ENCODE peak calls at places on chromosomes 1 and 21, in five cellular contexts. R is PC-3, N is uterus, Z is choroid plexus epithelial cell, P is foreskin fibroblast. J is an unnamed sample.

GRCh38 chr1:240310226-240310925 is 218.7 kb downstream of the FMN2 start:
- DNase-seq in R (peak; percentile 68), N (no peak), Z (peak; percentile 63), P (peak; percentile 81), J (peak; percentile 71)

GRCh38 chr1:150550222-150551048 is 1.2 kb downstream of the ADAMTSL4 start:
- DNase-seq in R (no peak), N (peak; percentile 72), Z (no peak), P (peak; percentile 59), J (no peak)

GRCh38 chr1:227280836-227281235 is 37.5 kb downstream of the CDC42BPA start:
- DNase-seq in R (no peak), N (no peak), Z (no peak), P (no peak), J (no peak)

GRCh38 chr1:69794831-69795230 is 227.1 kb downstream of the LRRC7 start:
- DNase-seq in R (no peak), N (no peak), Z (peak; percentile 28), P (peak; percentile 6), J (no peak)

GRCh38 chr1:209805341-209805781 is 581 bp downstream of the IRF6 start:
- DNase-seq in R (peak; percentile 34), N (no peak), Z (no peak), P (no peak), J (no peak)

GRCh38 chr1:92168657-92169056 is 49.1 kb upstream of the C1orf146 start:
- DNase-seq in R (no peak), N (no peak), Z (no peak), P (no peak), J (no peak)

GRCh38 chr1:232238009-232238408 is 391.9 kb downstream of the SIPA1L2 start:
- DNase-seq in R (no peak), N (no peak), Z (no peak), P (no peak), J (no peak)

GRCh38 chr1:239306426-239306825 is 79.9 kb upstream of the CHRM3 start:
- DNase-seq in R (peak; percentile 30), N (no peak), Z (no peak), P (no peak), J (no peak)

GRCh38 chr1:156496211-156496761 is 4.3 kb downstream of the MEF2D start:
- DNase-seq in R (no peak), N (peak; percentile 33), Z (no peak), P (peak; percentile 53), J (no peak)

GRCh38 chr1:177820213-177820612 is 149.6 kb downstream of the SEC16B start:
- DNase-seq in R (no peak), N (no peak), Z (no peak), P (peak; percentile 43), J (no peak)

GRCh38 chr1:80962559-80962958 is 838.2 kb upstream of the ADGRL2 start:
- DNase-seq in R (no peak), N (no peak), Z (no peak), P (no peak), J (no peak)

GRCh38 chr1:201644197-201644596 is 105.3 kb downstream of the NAV1 start:
- DNase-seq in R (no peak), N (no peak), Z (no peak), P (no peak), J (no peak)

GRCh38 chr1:60886793-60887331 is 195.5 kb upstream of the NFIA start:
- DNase-seq in R (no peak), N (no peak), Z (no peak), P (no peak), J (no peak)

GRCh38 chr1:106584663-106585062 is 471.8 kb upstream of the PRMT6 start:
- DNase-seq in R (no peak), N (no peak), Z (no peak), P (no peak), J (no peak)

GRCh38 chr1:224700915-224701531 is 84.9 kb downstream of the CNIH3 start:
- DNase-seq in R (peak; percentile 49), N (no peak), Z (peak; percentile 41), P (peak; percentile 36), J (no peak)

GRCh38 chr1:42937141-42937696 is 21.4 kb downstream of the SLC2A1 start:
- DNase-seq in R (peak; percentile 92), N (no peak), Z (peak; percentile 64), P (peak; percentile 89), J (no peak)

GRCh38 chr1:156160744-156161181 is 7.4 kb downstream of the SEMA4A start:
- DNase-seq in R (no peak), N (peak; percentile 92), Z (peak; percentile 80), P (peak; percentile 84), J (no peak)

GRCh38 chr1:151989131-151989868 is 4.4 kb downstream of the S100A10 start:
- DNase-seq in R (peak; percentile 97), N (peak; percentile 51), Z (peak; percentile 72), P (peak; percentile 95), J (peak; percentile 55)

GRCh38 chr1:192575499-192576189 is at the start of gene RGS1:
- DNase-seq in R (no peak), N (no peak), Z (peak; percentile 33), P (no peak), J (no peak)

GRCh38 chr21:29208666-29209059 is 78.2 kb downstream of the MAP3K7CL start:
- DNase-seq in R (peak; percentile 78), N (no peak), Z (peak; percentile 88), P (peak; percentile 86), J (peak; percentile 89)

GRCh38 chr1:1087351-1088035 is 13.4 kb upstream of the RNF223 start:
- DNase-seq in R (no peak), N (no peak), Z (no peak), P (no peak), J (no peak)

GRCh38 chr21:36162631-36163030 is 6.0 kb downstream of the DOP1B start:
- DNase-seq in R (peak; percentile 10), N (no peak), Z (no peak), P (no peak), J (no peak)

GRCh38 chr1:33763406-33763805 is 100.5 kb upstream of the HMGB4 start:
- DNase-seq in R (peak; percentile 61), N (no peak), Z (no peak), P (peak; percentile 47), J (peak; percentile 6)

GRCh38 chr1:114660250-114660649 is 9.6 kb downstream of the DENND2C start:
- DNase-seq in R (no peak), N (no peak), Z (no peak), P (no peak), J (no peak)

GRCh38 chr1:202578565-202578964 is 131.7 kb downstream of the SYT2 start:
- DNase-seq in R (no peak), N (no peak), Z (peak; percentile 44), P (peak; percentile 51), J (no peak)

GRCh38 chr21:45923146-45923545 is 58.4 kb upstream of the COL6A1 start:
- DNase-seq in R (peak; percentile 81), N (peak; percentile 73), Z (peak; percentile 86), P (peak; percentile 84), J (peak; percentile 14)

GRCh38 chr1:41901551-41901950 is 17.2 kb downstream of the HIVEP3 start:
- DNase-seq in R (no peak), N (no peak), Z (no peak), P (no peak), J (no peak)

GRCh38 chr21:45251635-45252447 is 35.9 kb downstream of the POFUT2 start:
- DNase-seq in R (no peak), N (no peak), Z (no peak), P (no peak), J (no peak)

GRCh38 chr1:228471762-228472398 is 15.3 kb upstream of the RNF187 start:
- DNase-seq in R (peak; percentile 58), N (no peak), Z (peak; percentile 85), P (peak; percentile 38), J (no peak)

GRCh38 chr1:228471154-228471761 is 15.9 kb upstream of the RNF187 start:
- DNase-seq in R (no peak), N (no peak), Z (no peak), P (no peak), J (no peak)

GRCh38 chr1:228465571-228466146 is 21.5 kb upstream of the RNF187 start:
- DNase-seq in R (no peak), N (no peak), Z (no peak), P (no peak), J (no peak)

GRCh38 chr1:228472655-228473054 is 14.5 kb upstream of the RNF187 start:
- DNase-seq in R (no peak), N (no peak), Z (peak; percentile 76), P (peak; percentile 44), J (no peak)

GRCh38 chr1:228469413-228470162 is 17.6 kb upstream of the RNF187 start:
- DNase-seq in R (no peak), N (no peak), Z (no peak), P (no peak), J (no peak)
- H3K4me3 ChIP-seq in R (no peak overlapping the region), N (no peak overlapping the region), Z (no peak overlapping the region), P (no peak overlapping the region), J (no peak overlapping the region)

GRCh38 chr1:168613038-168613451 is 36.6 kb downstream of the XCL1 start:
- DNase-seq in R (no peak), N (peak; percentile 20), Z (no peak), P (no peak), J (no peak)

GRCh38 chr1:168607872-168608428 is 31.5 kb downstream of the XCL1 start:
- DNase-seq in R (no peak), N (no peak), Z (no peak), P (no peak), J (no peak)

GRCh38 chr1:168613689-168614655 is 37.6 kb downstream of the XCL1 start:
- DNase-seq in R (no peak), N (peak; percentile 78), Z (no peak), P (peak; percentile 5), J (no peak)

GRCh38 chr1:168609133-168609715 is 32.8 kb downstream of the XCL1 start:
- DNase-seq in R (peak; percentile 34), N (peak; percentile 76), Z (peak; percentile 67), P (peak; percentile 50), J (no peak)

DNA sequence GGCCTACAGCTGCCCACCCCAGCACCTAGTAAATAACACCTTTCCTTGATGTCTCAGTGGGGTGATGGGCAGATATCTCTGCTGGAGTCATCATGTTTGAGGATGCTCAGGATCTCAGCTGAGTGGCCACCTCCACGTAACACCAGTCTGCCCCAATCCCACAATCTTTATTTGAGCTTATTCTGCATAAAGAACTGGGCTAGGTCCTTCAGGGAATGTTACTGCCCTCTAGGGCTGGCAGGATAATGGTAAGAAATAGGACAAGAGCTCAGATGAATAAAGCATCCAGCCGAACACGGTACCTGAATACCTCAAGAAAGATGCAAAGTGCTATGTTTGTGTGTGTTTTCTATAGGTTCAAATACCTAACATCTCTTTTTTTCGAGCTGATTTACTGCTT is 33.7 kb downstream of the XCL1 start:
- DNase-seq in R (no peak), N (no peak), Z (no peak), P (no peak), J (no peak)
- H3K4me3 ChIP-seq in R (no peak overlapping the region), N (no peak overlapping the region), Z (no peak overlapping the region), P (no peak overlapping the region), J (no peak overlapping the region)

GRCh38 chr1:36351222-36351977 is 28.0 kb upstream of the EVA1B start:
- DNase-seq in R (peak; percentile 91), N (no peak), Z (peak; percentile 84), P (peak; percentile 94), J (peak; percentile 77)
- H3K4me3 ChIP-seq in R (no peak overlapping the region), N (no peak overlapping the region), Z (no peak overlapping the region), P (no peak overlapping the region), J (no peak overlapping the region)

DNA sequence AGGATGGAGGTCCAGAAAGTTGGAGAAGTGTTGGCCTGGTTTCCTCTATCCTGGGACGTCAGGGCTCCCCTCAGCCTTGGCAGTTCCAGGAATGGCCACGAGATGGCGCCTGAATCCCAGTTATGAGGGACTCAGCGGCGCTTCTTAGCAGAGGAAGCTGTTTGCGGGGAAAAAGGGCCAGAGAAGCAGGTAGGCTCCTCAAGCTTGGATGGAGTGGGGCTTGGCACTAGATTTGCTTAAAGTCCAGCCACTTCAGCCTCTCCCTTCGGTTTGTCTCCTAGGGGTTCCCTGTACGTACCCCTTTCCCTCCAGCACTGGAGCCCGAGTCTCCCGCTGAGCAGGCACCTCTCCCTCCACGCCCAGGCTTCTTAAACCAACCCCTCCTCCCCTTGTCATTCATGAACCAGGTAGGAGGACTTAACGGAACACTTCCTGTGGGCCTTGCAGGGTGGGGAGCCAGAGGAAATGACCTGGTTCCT is 32.0 kb upstream of the TENT5B start:
- DNase-seq in R (peak; percentile 95), N (peak; percentile 90), Z (peak; percentile 82), P (peak; percentile 88), J (no peak)
- H3K4me3 ChIP-seq in R (peak overlapping the region; percentile 49), N (no peak overlapping the region), Z (no peak overlapping the region), P (no peak overlapping the region), J (no peak overlapping the region)